ENCODE peak calls at places on chromosomes 5 and 9, in four cellular contexts. One of them, this sample, is unnamed.
A peak's percentile ranks its signal among the peaks of the same experiment; 100 is the strongest.

GRCh38 chr9:120151149-120151548 is 428.8 kb downstream of the CDK5RAP2 start:
- DNase-seq in psoas muscle: no peak
- DNase-seq in fibroblast of mammary gland: no peak
- DNase-seq in AG10803: no peak
- DNase-seq in this sample: no peak

GRCh38 chr5:67773439-67773988 is 442.0 kb upstream of the PIK3R1 start:
- DNase-seq in psoas muscle: no peak
- DNase-seq in AG10803: peak; percentile 30
- DNase-seq in fibroblast of mammary gland: peak; percentile 64
- DNase-seq in this sample: no peak

GRCh38 chr5:159552751-159553150 is 222.5 kb upstream of the IL12B start:
- DNase-seq in psoas muscle: no peak
- DNase-seq in AG10803: peak; percentile 49
- DNase-seq in fibroblast of mammary gland: peak; percentile 67
- DNase-seq in this sample: no peak

GRCh38 chr9:125538092-125538473 is 168.9 kb downstream of the MAPKAP1 start:
- DNase-seq in AG10803: peak; percentile 88
- DNase-seq in psoas muscle: no peak
- DNase-seq in fibroblast of mammary gland: peak; percentile 94
- DNase-seq in this sample: no peak

GRCh38 chr5:175874462-175875139 is 3.2 kb downstream of the CPLX2 start:
- DNase-seq in fibroblast of mammary gland: no peak
- DNase-seq in AG10803: no peak
- DNase-seq in psoas muscle: no peak
- DNase-seq in this sample: no peak

GRCh38 chr5:168624850-168625357 is 45.7 kb upstream of the PANK3 start:
- DNase-seq in fibroblast of mammary gland: peak; percentile 47
- DNase-seq in AG10803: no peak
- DNase-seq in psoas muscle: no peak
- DNase-seq in this sample: no peak

GRCh38 chr5:150377964-150378694 is 20.6 kb downstream of the TCOF1 start:
- DNase-seq in fibroblast of mammary gland: peak; percentile 99
- DNase-seq in psoas muscle: no peak
- DNase-seq in AG10803: peak; percentile 98
- DNase-seq in this sample: no peak

GRCh38 chr9:134399435-134400056 is 73.3 kb downstream of the RXRA start:
- DNase-seq in fibroblast of mammary gland: peak; percentile 65
- DNase-seq in psoas muscle: no peak
- DNase-seq in AG10803: peak; percentile 34
- DNase-seq in this sample: peak; percentile 28

GRCh38 chr9:92524881-92525280 is 10.9 kb downstream of the ECM2 start:
- DNase-seq in AG10803: no peak
- DNase-seq in psoas muscle: no peak
- DNase-seq in fibroblast of mammary gland: no peak
- DNase-seq in this sample: no peak

GRCh38 chr9:114680266-114681011 is 1.6 kb downstream of the TEX48 start:
- DNase-seq in psoas muscle: no peak
- DNase-seq in fibroblast of mammary gland: peak; percentile 34
- DNase-seq in AG10803: peak; percentile 78
- DNase-seq in this sample: no peak

GRCh38 chr5:88251048-88251711 is 17.5 kb downstream of the TMEM161B start:
- DNase-seq in fibroblast of mammary gland: peak; percentile 55
- DNase-seq in AG10803: no peak
- DNase-seq in psoas muscle: no peak
- DNase-seq in this sample: no peak

GRCh38 chr5:19880430-19880829 is 107.6 kb downstream of the CDH18 start:
- DNase-seq in AG10803: no peak
- DNase-seq in fibroblast of mammary gland: no peak
- DNase-seq in psoas muscle: no peak
- DNase-seq in this sample: no peak

GRCh38 chr9:135526089-135526729 is 5.0 kb downstream of the LCN1 start:
- DNase-seq in AG10803: no peak
- DNase-seq in fibroblast of mammary gland: no peak
- DNase-seq in psoas muscle: no peak
- DNase-seq in this sample: no peak

GRCh38 chr5:21919417-21920022 is 933.6 kb downstream of the CDH12 start:
- DNase-seq in AG10803: peak; percentile 28
- DNase-seq in fibroblast of mammary gland: peak; percentile 56
- DNase-seq in psoas muscle: no peak
- DNase-seq in this sample: peak; percentile 27

GRCh38 chr5:107640568-107640967 is 30.2 kb downstream of the EFNA5 start:
- DNase-seq in fibroblast of mammary gland: no peak
- DNase-seq in AG10803: no peak
- DNase-seq in psoas muscle: no peak
- DNase-seq in this sample: no peak

GRCh38 chr5:125140220-125140619 is 393.8 kb upstream of the ZNF608 start:
- DNase-seq in AG10803: no peak
- DNase-seq in psoas muscle: no peak
- DNase-seq in fibroblast of mammary gland: no peak
- DNase-seq in this sample: no peak

GRCh38 chr9:75712690-75713089 is 177.8 kb upstream of the PCSK5 start:
- DNase-seq in psoas muscle: no peak
- DNase-seq in fibroblast of mammary gland: peak; percentile 16
- DNase-seq in AG10803: no peak
- DNase-seq in this sample: no peak

GRCh38 chr5:50302815-50303490 is 138.1 kb downstream of the EMB start:
- DNase-seq in AG10803: no peak
- DNase-seq in psoas muscle: no peak
- DNase-seq in fibroblast of mammary gland: peak; percentile 45
- DNase-seq in this sample: no peak

GRCh38 chr5:175668006-175668405 is 10.1 kb downstream of the HRH2 start:
- DNase-seq in fibroblast of mammary gland: no peak
- DNase-seq in psoas muscle: no peak
- DNase-seq in AG10803: no peak
- DNase-seq in this sample: no peak

GRCh38 chr9:33447404-33448158 is at the start of gene AQP3:
- DNase-seq in fibroblast of mammary gland: no peak
- DNase-seq in AG10803: peak; percentile 21
- DNase-seq in psoas muscle: peak; percentile 69
- DNase-seq in this sample: peak; percentile 57

GRCh38 chr9:93064392-93065124 is 6.1 kb downstream of the SUSD3 start:
- DNase-seq in psoas muscle: no peak
- DNase-seq in fibroblast of mammary gland: peak; percentile 38
- DNase-seq in AG10803: no peak
- DNase-seq in this sample: no peak

GRCh38 chr9:123450096-123450495 is 94.1 kb downstream of the CRB2 start:
- DNase-seq in psoas muscle: no peak
- DNase-seq in AG10803: no peak
- DNase-seq in fibroblast of mammary gland: no peak
- DNase-seq in this sample: no peak

GRCh38 chr5:171494452-171495121 is 75.1 kb downstream of the FGF18 start:
- DNase-seq in fibroblast of mammary gland: peak; percentile 92
- DNase-seq in psoas muscle: peak; percentile 71
- DNase-seq in AG10803: peak; percentile 86
- DNase-seq in this sample: peak; percentile 51

GRCh38 chr5:139698461-139699146 is 50.5 kb downstream of the CXXC5 start:
- DNase-seq in psoas muscle: peak; percentile 83
- DNase-seq in AG10803: peak; percentile 86
- DNase-seq in fibroblast of mammary gland: peak; percentile 70
- DNase-seq in this sample: peak; percentile 57

DNA sequence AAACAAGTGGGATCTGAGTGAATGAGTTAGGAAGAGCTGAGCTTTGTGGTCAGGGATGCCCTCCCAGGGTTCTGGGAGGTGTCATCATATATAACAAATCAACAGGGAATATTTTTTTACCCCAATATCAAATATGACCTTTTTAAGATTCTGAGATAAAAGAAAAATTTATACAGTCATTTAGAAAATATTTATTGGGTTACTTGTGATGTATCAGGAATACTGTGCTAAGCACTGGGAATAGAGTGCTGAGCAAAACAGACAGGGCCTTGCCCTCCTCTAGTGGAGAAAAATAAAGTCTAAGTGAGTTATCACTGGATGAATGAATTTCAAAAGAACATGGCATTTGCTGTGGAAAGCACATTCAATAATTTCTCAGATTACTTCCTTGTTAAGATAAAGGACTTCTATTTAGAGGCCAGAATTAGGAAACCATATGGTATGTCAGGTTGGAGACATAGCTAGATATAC is 102.9 kb downstream of the BOD1 start:
- DNase-seq in fibroblast of mammary gland: peak; percentile 56
- DNase-seq in psoas muscle: no peak
- DNase-seq in AG10803: peak; percentile 62
- DNase-seq in this sample: no peak
- TF ChIP-seq CTCF in fibroblast of mammary gland: peak; percentile 17
- TF ChIP-seq CTCF in psoas muscle: no peak
- TF ChIP-seq CTCF in AG10803: peak; percentile 48
- TF ChIP-seq CTCF in this sample: no peak

GRCh38 chr5:24401767-24402166 is 243.0 kb downstream of the CDH10 start:
- DNase-seq in psoas muscle: no peak
- DNase-seq in AG10803: no peak
- DNase-seq in fibroblast of mammary gland: peak; percentile 24
- DNase-seq in this sample: no peak
- TF ChIP-seq CTCF in psoas muscle: no peak
- TF ChIP-seq CTCF in AG10803: no peak
- TF ChIP-seq CTCF in fibroblast of mammary gland: no peak
- TF ChIP-seq CTCF in this sample: no peak

GRCh38 chr5:127216906-127217675 is 73.5 kb upstream of the MEGF10 start:
- DNase-seq in AG10803: no peak
- DNase-seq in fibroblast of mammary gland: no peak
- DNase-seq in psoas muscle: no peak
- DNase-seq in this sample: no peak
- TF ChIP-seq CTCF in AG10803: no peak
- TF ChIP-seq CTCF in fibroblast of mammary gland: no peak
- TF ChIP-seq CTCF in psoas muscle: no peak
- TF ChIP-seq CTCF in this sample: peak; percentile 22

DNA sequence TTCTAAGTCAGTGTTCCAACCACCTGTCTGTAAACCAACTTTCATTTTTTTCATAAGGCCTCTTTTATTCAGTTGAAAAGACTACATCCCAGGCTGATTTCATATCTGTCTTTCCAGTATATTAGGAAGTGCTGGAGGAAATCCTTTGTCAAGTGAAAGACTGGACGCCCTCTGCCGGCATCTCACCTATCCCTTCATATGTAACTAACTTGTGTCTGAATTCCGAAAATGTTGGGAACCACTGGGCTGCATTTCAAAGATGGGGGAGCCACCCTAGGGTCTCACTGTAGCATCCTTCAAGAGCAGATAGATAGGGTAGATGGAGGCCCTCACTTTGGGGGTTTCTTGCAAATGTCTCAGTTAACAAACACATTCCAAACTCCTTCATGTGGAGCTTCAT is 569.8 kb downstream of the CTNND2 start:
- DNase-seq in AG10803: no peak
- DNase-seq in fibroblast of mammary gland: no peak
- DNase-seq in psoas muscle: no peak
- DNase-seq in this sample: no peak
- TF ChIP-seq CTCF in AG10803: no peak
- TF ChIP-seq CTCF in fibroblast of mammary gland: no peak
- TF ChIP-seq CTCF in psoas muscle: no peak
- TF ChIP-seq CTCF in this sample: no peak

GRCh38 chr9:36207546-36208012 is 16.9 kb downstream of the CLTA start:
- DNase-seq in psoas muscle: no peak
- DNase-seq in AG10803: no peak
- DNase-seq in fibroblast of mammary gland: peak; percentile 58
- DNase-seq in this sample: no peak

GRCh38 chr9:36207016-36207415 is 16.3 kb downstream of the CLTA start:
- DNase-seq in AG10803: no peak
- DNase-seq in fibroblast of mammary gland: peak; percentile 55
- DNase-seq in psoas muscle: no peak
- DNase-seq in this sample: no peak

GRCh38 chr9:36208521-36209253 is 18.0 kb downstream of the CLTA start:
- DNase-seq in AG10803: peak; percentile 63
- DNase-seq in psoas muscle: no peak
- DNase-seq in fibroblast of mammary gland: peak; percentile 52
- DNase-seq in this sample: no peak

GRCh38 chr9:36210722-36211121 is 20.0 kb downstream of the CLTA start:
- DNase-seq in AG10803: no peak
- DNase-seq in psoas muscle: no peak
- DNase-seq in fibroblast of mammary gland: no peak
- DNase-seq in this sample: no peak

GRCh38 chr9:36204906-36205547 is 14.3 kb downstream of the CLTA start:
- DNase-seq in AG10803: no peak
- DNase-seq in psoas muscle: no peak
- DNase-seq in fibroblast of mammary gland: no peak
- DNase-seq in this sample: no peak
- TF ChIP-seq CTCF in AG10803: peak; percentile 21
- TF ChIP-seq CTCF in psoas muscle: no peak
- TF ChIP-seq CTCF in fibroblast of mammary gland: peak; percentile 23
- TF ChIP-seq CTCF in this sample: peak; percentile 26

GRCh38 chr9:10525972-10526371 is 86.8 kb downstream of the PTPRD start:
- DNase-seq in AG10803: no peak
- DNase-seq in psoas muscle: no peak
- DNase-seq in fibroblast of mammary gland: no peak
- DNase-seq in this sample: no peak
- TF ChIP-seq CTCF in AG10803: no peak
- TF ChIP-seq CTCF in psoas muscle: no peak
- TF ChIP-seq CTCF in fibroblast of mammary gland: no peak
- TF ChIP-seq CTCF in this sample: peak; percentile 27

GRCh38 chr9:116661037-116661954 is 25.8 kb upstream of the TRIM32 start:
- DNase-seq in AG10803: peak; percentile 90
- DNase-seq in psoas muscle: no peak
- DNase-seq in fibroblast of mammary gland: peak; percentile 83
- DNase-seq in this sample: peak; percentile 3
- TF ChIP-seq CTCF in AG10803: peak; percentile 83
- TF ChIP-seq CTCF in psoas muscle: peak; percentile 78
- TF ChIP-seq CTCF in fibroblast of mammary gland: peak; percentile 83
- TF ChIP-seq CTCF in this sample: peak; percentile 84

DNA sequence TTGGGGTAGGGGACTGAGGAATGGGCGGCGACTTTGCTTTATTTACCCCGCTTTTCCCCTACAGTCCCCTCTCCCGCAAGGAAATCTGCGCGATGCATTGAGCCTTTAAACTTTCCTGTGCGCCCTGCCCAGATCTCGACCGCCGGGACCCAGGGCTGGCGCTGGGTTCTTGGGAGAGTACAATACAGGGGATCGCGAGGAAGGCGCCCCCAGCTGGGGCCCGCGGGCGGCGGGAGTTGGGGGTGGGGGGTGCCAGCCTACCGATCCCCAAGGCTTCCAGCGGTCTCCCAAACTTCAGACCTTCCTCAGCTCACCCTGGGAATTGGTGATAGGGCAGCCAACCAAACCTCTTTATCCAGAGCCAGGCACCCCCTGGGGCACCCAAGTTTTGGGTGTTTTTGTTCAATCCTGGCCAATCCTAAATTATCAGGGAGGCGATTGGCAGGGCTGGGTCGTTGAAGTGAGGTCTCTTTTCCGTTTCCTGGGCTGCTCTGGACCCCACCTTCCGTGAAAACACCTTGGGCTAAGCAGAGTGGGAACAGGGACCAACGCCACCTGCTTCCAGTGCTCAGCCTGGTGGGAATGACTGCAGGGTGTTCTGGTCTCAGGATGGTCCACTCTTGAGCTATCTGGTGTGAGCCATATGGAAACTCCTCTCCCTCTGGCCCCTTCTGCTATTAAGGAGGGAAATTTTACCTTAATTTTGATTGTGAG is 51.4 kb upstream of the DAB2IP start:
- DNase-seq in AG10803: no peak
- DNase-seq in psoas muscle: no peak
- DNase-seq in fibroblast of mammary gland: no peak
- DNase-seq in this sample: no peak
- TF ChIP-seq CTCF in AG10803: no peak
- TF ChIP-seq CTCF in psoas muscle: no peak
- TF ChIP-seq CTCF in fibroblast of mammary gland: no peak
- TF ChIP-seq CTCF in this sample: no peak